ENCODE peak calls at places on chromosomes 12 and 14, in eight cellular contexts. One of them, this sample, is unnamed.

GRCh38 chr14:23185046-23185445 is 1.6 kb upstream of the SLC7A8 start:
- DNase-seq in non-pigmented ciliary epithelial cell: no peak
- DNase-seq in natural killer cell: no peak
- DNase-seq in T-helper 1 cell: no peak
- DNase-seq in HepG2: no peak
- DNase-seq in stimulated activated CD8-positive, alpha-beta memory T cell treated with anti-CD3 and anti-CD28 coated beads, Interleukin-12 subunit alpha, Interleukin-12 subunit beta, amount 100 ng/mL, for 4 hours: no peak
- DNase-seq in activated CD4-positive, alpha-beta T cell treated with anti-CD3 and anti-CD28 coated beads, Interleukin-2, amount 10 ng/mL, durations not matched to agents 7 days and 5 days: no peak
- DNase-seq in mammary epithelial cell: no peak
- DNase-seq in this sample: no peak

GRCh38 chr12:111440152-111440551 is 34.4 kb downstream of the SH2B3 start:
- DNase-seq in mammary epithelial cell: no peak
- DNase-seq in stimulated activated CD8-positive, alpha-beta memory T cell treated with anti-CD3 and anti-CD28 coated beads, Interleukin-12 subunit alpha, Interleukin-12 subunit beta, amount 100 ng/mL, for 4 hours: no peak
- DNase-seq in non-pigmented ciliary epithelial cell: no peak
- DNase-seq in natural killer cell: no peak
- DNase-seq in HepG2: no peak
- DNase-seq in activated CD4-positive, alpha-beta T cell treated with anti-CD3 and anti-CD28 coated beads, Interleukin-2, amount 10 ng/mL, durations not matched to agents 7 days and 5 days: no peak
- DNase-seq in T-helper 1 cell: no peak
- DNase-seq in this sample: no peak

GRCh38 chr14:104284107-104284592 is 145.8 kb downstream of the KIF26A start:
- DNase-seq in T-helper 1 cell: no peak
- DNase-seq in natural killer cell: no peak
- DNase-seq in activated CD4-positive, alpha-beta T cell treated with anti-CD3 and anti-CD28 coated beads, Interleukin-2, amount 10 ng/mL, durations not matched to agents 7 days and 5 days: no peak
- DNase-seq in non-pigmented ciliary epithelial cell: no peak
- DNase-seq in HepG2: no peak
- DNase-seq in mammary epithelial cell: no peak
- DNase-seq in stimulated activated CD8-positive, alpha-beta memory T cell treated with anti-CD3 and anti-CD28 coated beads, Interleukin-12 subunit alpha, Interleukin-12 subunit beta, amount 100 ng/mL, for 4 hours: no peak
- DNase-seq in this sample: no peak

GRCh38 chr14:52318829-52319604 is 4.9 kb downstream of the PTGER2 start:
- DNase-seq in activated CD4-positive, alpha-beta T cell treated with anti-CD3 and anti-CD28 coated beads, Interleukin-2, amount 10 ng/mL, durations not matched to agents 7 days and 5 days: no peak
- DNase-seq in T-helper 1 cell: peak
- DNase-seq in non-pigmented ciliary epithelial cell: no peak
- DNase-seq in natural killer cell: no peak
- DNase-seq in mammary epithelial cell: no peak
- DNase-seq in stimulated activated CD8-positive, alpha-beta memory T cell treated with anti-CD3 and anti-CD28 coated beads, Interleukin-12 subunit alpha, Interleukin-12 subunit beta, amount 100 ng/mL, for 4 hours: no peak
- DNase-seq in HepG2: no peak
- DNase-seq in this sample: no peak

GRCh38 chr12:54025507-54026393 is 2.5 kb upstream of the HOXC6 start:
- DNase-seq in non-pigmented ciliary epithelial cell: no peak
- DNase-seq in mammary epithelial cell: no peak
- DNase-seq in natural killer cell: no peak
- DNase-seq in stimulated activated CD8-positive, alpha-beta memory T cell treated with anti-CD3 and anti-CD28 coated beads, Interleukin-12 subunit alpha, Interleukin-12 subunit beta, amount 100 ng/mL, for 4 hours: no peak
- DNase-seq in T-helper 1 cell: no peak
- DNase-seq in HepG2: no peak
- DNase-seq in activated CD4-positive, alpha-beta T cell treated with anti-CD3 and anti-CD28 coated beads, Interleukin-2, amount 10 ng/mL, durations not matched to agents 7 days and 5 days: no peak
- DNase-seq in this sample: no peak

GRCh38 chr14:94355191-94355794 is 32.2 kb upstream of the SERPINA6 start:
- DNase-seq in activated CD4-positive, alpha-beta T cell treated with anti-CD3 and anti-CD28 coated beads, Interleukin-2, amount 10 ng/mL, durations not matched to agents 7 days and 5 days: peak
- DNase-seq in natural killer cell: no peak
- DNase-seq in non-pigmented ciliary epithelial cell: peak
- DNase-seq in HepG2: peak
- DNase-seq in T-helper 1 cell: no peak
- DNase-seq in stimulated activated CD8-positive, alpha-beta memory T cell treated with anti-CD3 and anti-CD28 coated beads, Interleukin-12 subunit alpha, Interleukin-12 subunit beta, amount 100 ng/mL, for 4 hours: no peak
- DNase-seq in mammary epithelial cell: peak
- DNase-seq in this sample: no peak

GRCh38 chr14:61992139-61992538 is 229.9 kb downstream of the SNAPC1 start:
- DNase-seq in T-helper 1 cell: no peak
- DNase-seq in mammary epithelial cell: no peak
- DNase-seq in activated CD4-positive, alpha-beta T cell treated with anti-CD3 and anti-CD28 coated beads, Interleukin-2, amount 10 ng/mL, durations not matched to agents 7 days and 5 days: no peak
- DNase-seq in non-pigmented ciliary epithelial cell: no peak
- DNase-seq in natural killer cell: no peak
- DNase-seq in HepG2: no peak
- DNase-seq in stimulated activated CD8-positive, alpha-beta memory T cell treated with anti-CD3 and anti-CD28 coated beads, Interleukin-12 subunit alpha, Interleukin-12 subunit beta, amount 100 ng/mL, for 4 hours: no peak
- DNase-seq in this sample: no peak

GRCh38 chr12:91023326-91024004 is 18.7 kb upstream of the EPYC start:
- DNase-seq in stimulated activated CD8-positive, alpha-beta memory T cell treated with anti-CD3 and anti-CD28 coated beads, Interleukin-12 subunit alpha, Interleukin-12 subunit beta, amount 100 ng/mL, for 4 hours: no peak
- DNase-seq in mammary epithelial cell: peak
- DNase-seq in HepG2: no peak
- DNase-seq in natural killer cell: no peak
- DNase-seq in non-pigmented ciliary epithelial cell: peak
- DNase-seq in activated CD4-positive, alpha-beta T cell treated with anti-CD3 and anti-CD28 coated beads, Interleukin-2, amount 10 ng/mL, durations not matched to agents 7 days and 5 days: no peak
- DNase-seq in T-helper 1 cell: no peak
- DNase-seq in this sample: no peak

GRCh38 chr14:54556535-54556934 is 10.4 kb upstream of the SAMD4A start:
- DNase-seq in HepG2: peak
- DNase-seq in stimulated activated CD8-positive, alpha-beta memory T cell treated with anti-CD3 and anti-CD28 coated beads, Interleukin-12 subunit alpha, Interleukin-12 subunit beta, amount 100 ng/mL, for 4 hours: no peak
- DNase-seq in mammary epithelial cell: no peak
- DNase-seq in non-pigmented ciliary epithelial cell: no peak
- DNase-seq in natural killer cell: no peak
- DNase-seq in T-helper 1 cell: no peak
- DNase-seq in activated CD4-positive, alpha-beta T cell treated with anti-CD3 and anti-CD28 coated beads, Interleukin-2, amount 10 ng/mL, durations not matched to agents 7 days and 5 days: no peak
- DNase-seq in this sample: no peak

GRCh38 chr12:58596381-58596780 is 323.9 kb downstream of the LRIG3 start:
- DNase-seq in non-pigmented ciliary epithelial cell: no peak
- DNase-seq in T-helper 1 cell: no peak
- DNase-seq in HepG2: no peak
- DNase-seq in stimulated activated CD8-positive, alpha-beta memory T cell treated with anti-CD3 and anti-CD28 coated beads, Interleukin-12 subunit alpha, Interleukin-12 subunit beta, amount 100 ng/mL, for 4 hours: no peak
- DNase-seq in natural killer cell: no peak
- DNase-seq in mammary epithelial cell: peak
- DNase-seq in activated CD4-positive, alpha-beta T cell treated with anti-CD3 and anti-CD28 coated beads, Interleukin-2, amount 10 ng/mL, durations not matched to agents 7 days and 5 days: no peak
- DNase-seq in this sample: no peak